ENCODE peak calls at places on chromosome 18, in nine cellular contexts. L is keratinocyte; E is endothelial cell; J is left lung; G is fibroblast of the aortic adventitia; R is Calu3; N is CD4-positive, alpha-beta T cell; K is lower lobe of right lung; A is mucosa of descending colon. H is an unnamed sample.

GRCh38 chr18:24014062-24014985 is at the start of gene TTC39C:
- DNase-seq in L (no peak), E (peak; percentile 65), J (peak; percentile 94), G (peak; percentile 67), R (peak; percentile 65), N (peak; percentile 58), K (peak; percentile 86), A (peak; percentile 84), H (peak; percentile 67)

GRCh38 chr18:58862851-58863538 is 1.7 kb upstream of the ZNF532 start:
- DNase-seq in L (no peak), E (peak; percentile 22), J (peak; percentile 81), G (peak; percentile 66), R (no peak), N (no peak), K (peak; percentile 51), A (peak; percentile 55), H (no peak)

GRCh38 chr18:61093967-61094366 is 239.3 kb upstream of the CDH20 start:
- DNase-seq in L (no peak), E (no peak), J (no peak), G (no peak), R (no peak), N (no peak), K (no peak), A (no peak), H (no peak)

GRCh38 chr18:61679836-61680235 is 213.0 kb downstream of the RNF152 start:
- DNase-seq in L (no peak), E (no peak), J (no peak), G (no peak), R (no peak), N (no peak), K (no peak), A (no peak), H (no peak)

GRCh38 chr18:2687390-2688001 is 32.0 kb downstream of the SMCHD1 start:
- DNase-seq in L (no peak), E (no peak), J (no peak), G (no peak), R (no peak), N (no peak), K (no peak), A (no peak), H (no peak)

GRCh38 chr18:50806208-50806616 is 13.6 kb downstream of the MRO start:
- DNase-seq in L (no peak), E (no peak), J (no peak), G (no peak), R (no peak), N (no peak), K (peak; percentile 72), A (no peak), H (peak; percentile 75)

GRCh38 chr18:46856975-46857374 is 60.3 kb downstream of the PIAS2 start:
- DNase-seq in L (no peak), E (no peak), J (no peak), G (peak; percentile 5), R (no peak), N (no peak), K (no peak), A (no peak), H (no peak)

GRCh38 chr18:3885209-3885792 is 435.3 kb downstream of the TGIF1 start:
- DNase-seq in L (no peak), E (no peak), J (no peak), G (no peak), R (no peak), N (no peak), K (no peak), A (no peak), H (no peak)

GRCh38 chr18:53796042-53796729 is 428.3 kb downstream of the MBD2 start:
- DNase-seq in L (peak; percentile 65), E (no peak), J (no peak), G (peak; percentile 97), R (no peak), N (no peak), K (no peak), A (no peak), H (no peak)

GRCh38 chr18:57826252-57826651 is 23.1 kb upstream of the ATP8B1 start:
- DNase-seq in L (no peak), E (no peak), J (no peak), G (no peak), R (no peak), N (no peak), K (no peak), A (no peak), H (no peak)

GRCh38 chr18:77091366-77091765 is 41.2 kb downstream of the MBP start:
- DNase-seq in L (no peak), E (no peak), J (no peak), G (no peak), R (no peak), N (no peak), K (no peak), A (no peak), H (no peak)

GRCh38 chr18:71209944-71210343 is 921.1 kb downstream of the SOCS6 start:
- DNase-seq in L (no peak), E (no peak), J (no peak), G (peak; percentile 3), R (no peak), N (no peak), K (no peak), A (no peak), H (no peak)

GRCh38 chr18:66439207-66439606 is 164.7 kb downstream of the CDH19 start:
- DNase-seq in L (no peak), E (no peak), J (peak; percentile 37), G (no peak), R (no peak), N (no peak), K (no peak), A (no peak), H (no peak)

GRCh38 chr18:47436871-47437270 is 185.4 kb upstream of the SKOR2 start:
- DNase-seq in L (no peak), E (no peak), J (no peak), G (no peak), R (no peak), N (no peak), K (no peak), A (no peak), H (no peak)

GRCh38 chr18:70313640-70314039 is 24.8 kb downstream of the SOCS6 start:
- DNase-seq in L (no peak), E (no peak), J (no peak), G (no peak), R (no peak), N (no peak), K (no peak), A (no peak), H (no peak)

GRCh38 chr18:5468394-5468793 is 75.4 kb downstream of the EPB41L3 start:
- DNase-seq in L (no peak), E (no peak), J (peak; percentile 31), G (no peak), R (no peak), N (no peak), K (no peak), A (no peak), H (no peak)

GRCh38 chr18:70329076-70329475 is 40.2 kb downstream of the SOCS6 start:
- DNase-seq in L (no peak), E (no peak), J (no peak), G (peak; percentile 45), R (no peak), N (no peak), K (no peak), A (no peak), H (no peak)

GRCh38 chr18:56233595-56233994 is 404.8 kb downstream of the TXNL1 start:
- DNase-seq in L (no peak), E (no peak), J (no peak), G (peak; percentile 93), R (no peak), N (no peak), K (no peak), A (no peak), H (no peak)

GRCh38 chr18:48409591-48410094 is 460 bp upstream of the ZBTB7C start:
- DNase-seq in L (no peak), E (peak; percentile 25), J (peak; percentile 83), G (no peak), R (peak; percentile 15), N (no peak), K (peak; percentile 72), A (peak; percentile 50), H (no peak)

GRCh38 chr18:13461488-13461887 is 242.9 kb downstream of the LDLRAD4 start:
- DNase-seq in L (no peak), E (no peak), J (no peak), G (peak; percentile 4), R (no peak), N (no peak), K (no peak), A (no peak), H (no peak)

GRCh38 chr18:79353238-79353637 is 42.5 kb upstream of the NFATC1 start:
- DNase-seq in L (no peak), E (peak; percentile 65), J (no peak), G (no peak), R (no peak), N (no peak), K (no peak), A (no peak), H (no peak)

GRCh38 chr18:13453714-13454113 is 235.2 kb downstream of the LDLRAD4 start:
- DNase-seq in L (no peak), E (no peak), J (no peak), G (no peak), R (no peak), N (no peak), K (no peak), A (no peak), H (no peak)

GRCh38 chr18:54330768-54331548 is 26.7 kb downstream of the STARD6 start:
- DNase-seq in L (no peak), E (no peak), J (no peak), G (no peak), R (no peak), N (no peak), K (no peak), A (no peak), H (no peak)

GRCh38 chr18:28407681-28408080 is 230.8 kb upstream of the CDH2 start:
- DNase-seq in L (no peak), E (no peak), J (no peak), G (peak; percentile 35), R (no peak), N (no peak), K (no peak), A (no peak), H (no peak)
- TF ChIP-seq CTCF in L (no peak), E (no peak), J (no peak), G (no peak), R (no peak), N (no peak), K (no peak), A (no peak), H (no peak)

GRCh38 chr18:45026162-45026561 is 345.5 kb downstream of the SETBP1 start:
- DNase-seq in L (no peak), E (no peak), J (no peak), G (no peak), R (no peak), N (no peak), K (no peak), A (no peak), H (no peak)
- TF ChIP-seq CTCF in L (no peak), E (no peak), J (no peak), G (no peak), R (no peak), N (no peak), K (no peak), A (no peak), H (no peak)

GRCh38 chr18:8339958-8340357 is 269.3 kb upstream of the RAB12 start:
- DNase-seq in L (no peak), E (no peak), J (peak; percentile 66), G (no peak), R (no peak), N (no peak), K (no peak), A (no peak), H (no peak)
- TF ChIP-seq CTCF in L (no peak), E (no peak), J (no peak), G (no peak), R (no peak), N (no peak), K (no peak), A (no peak), H (no peak)

GRCh38 chr18:12377556-12378553 is 828 bp upstream of the AFG3L2 start:
- DNase-seq in L (peak; percentile 94), E (no peak), J (no peak), G (no peak), R (no peak), N (no peak), K (no peak), A (no peak), H (no peak)
- TF ChIP-seq CTCF in L (peak; percentile 16), E (peak; percentile 26), J (no peak), G (peak; percentile 48), R (no peak), N (no peak), K (peak; percentile 31), A (no peak), H (peak; percentile 26)

H was measured in CD14-positive monocyte.